ENCODE peak calls at places on chromosomes 2 and 18, in seven cellular contexts. X is NCI-H2081; I is fibroblast of mammary gland; K is transverse colon; W is D341Med; C is AG04450; G is effector CD4-positive, alpha-beta T cell. Q is an unnamed sample.

GRCh38 chr18:26710460-26711096 is 154.9 kb downstream of the AQP4 start:
- DNase-seq in G (no peak), C (no peak), K (no peak), X (no peak), I (no peak), W (no peak), Q (no peak)

GRCh38 chr2:88481937-88482336 is 29.4 kb upstream of the FOXI3 start:
- DNase-seq in X (peak), G (no peak), W (no peak), K (no peak), I (peak), C (no peak), Q (no peak)

GRCh38 chr2:240624950-240625621 is at the start of gene GPR35:
- DNase-seq in X (no peak), G (peak), K (peak), I (peak), C (no peak), W (no peak), Q (peak)

GRCh38 chr2:10524341-10524740 is 76.2 kb upstream of the ODC1 start:
- DNase-seq in I (no peak), K (no peak), C (no peak), X (no peak), G (no peak), W (no peak), Q (no peak)

GRCh38 chr2:1153959-1154358 is 203.3 kb downstream of the SNTG2 start:
- DNase-seq in X (no peak), C (no peak), W (no peak), G (no peak), I (no peak), K (peak), Q (peak)

GRCh38 chr2:106193491-106193976 is 567 bp downstream of the UXS1 start:
- DNase-seq in G (no peak), I (no peak), C (no peak), W (peak), K (peak), X (peak), Q (peak)

GRCh38 chr18:3180325-3180724 is 39.4 kb downstream of the MYOM1 start:
- DNase-seq in C (no peak), K (no peak), G (no peak), X (no peak), I (no peak), W (no peak), Q (no peak)

GRCh38 chr2:88452980-88453582 is 588 bp upstream of the FOXI3 start:
- DNase-seq in I (no peak), K (no peak), G (no peak), C (no peak), X (peak), W (no peak), Q (no peak)

GRCh38 chr2:215749092-215749957 is 264.0 kb downstream of the MREG start:
- DNase-seq in I (peak), W (no peak), G (no peak), X (no peak), C (no peak), K (peak), Q (peak)

GRCh38 chr2:50241292-50241691 is 790.6 kb downstream of the NRXN1 start:
- DNase-seq in G (no peak), W (no peak), I (no peak), C (no peak), X (no peak), K (no peak), Q (no peak)

GRCh38 chr2:105396254-105397024 is 2.4 kb downstream of the FHL2 start:
- DNase-seq in I (peak), G (no peak), K (peak), C (peak), X (no peak), W (no peak), Q (peak)

GRCh38 chr2:65456074-65456473 is 23.7 kb upstream of the SPRED2 start:
- DNase-seq in G (no peak), I (peak), K (no peak), C (no peak), W (no peak), X (no peak), Q (no peak)

GRCh38 chr2:147845608-147846002 is 776 bp downstream of the ACVR2A start:
- DNase-seq in K (no peak), I (peak), C (no peak), G (no peak), W (no peak), X (peak), Q (no peak)

GRCh38 chr18:61323951-61324350 is 9.3 kb upstream of the CDH20 start:
- DNase-seq in C (no peak), G (no peak), X (no peak), W (no peak), I (peak), K (no peak), Q (no peak)

GRCh38 chr2:80256396-80257167 is 48.0 kb downstream of the LRRTM1 start:
- DNase-seq in C (no peak), K (no peak), X (no peak), G (no peak), W (peak), I (peak), Q (no peak)

GRCh38 chr2:230658877-230659652 is 53.6 kb upstream of the CAB39 start:
- DNase-seq in C (no peak), X (no peak), I (no peak), G (no peak), K (no peak), W (no peak), Q (no peak)

GRCh38 chr18:32389868-32390267 is 80.8 kb downstream of the GAREM1 start:
- DNase-seq in I (no peak), C (no peak), G (no peak), X (no peak), K (no peak), W (no peak), Q (peak)

GRCh38 chr2:64019083-64019974 is at the start of gene VPS54:
- DNase-seq in G (peak), W (peak), K (peak), X (peak), I (peak), C (no peak), Q (peak)

GRCh38 chr18:9969247-9969646 is 55.4 kb downstream of the VAPA start:
- DNase-seq in K (no peak), G (no peak), C (no peak), I (no peak), X (no peak), W (no peak), Q (no peak)

GRCh38 chr2:241546771-241547498 is 11.6 kb upstream of the BOK start:
- DNase-seq in I (peak), C (peak), K (no peak), X (no peak), G (no peak), W (peak), Q (no peak)

GRCh38 chr2:55618025-55618648 is 715 bp upstream of the PPP4R3B start:
- DNase-seq in W (no peak), G (peak), I (peak), C (no peak), X (peak), K (no peak), Q (no peak)

GRCh38 chr2:85585781-85586105 is 1.5 kb downstream of the VAMP5 start:
- DNase-seq in G (no peak), W (no peak), K (no peak), I (peak), X (no peak), C (no peak), Q (no peak)

GRCh38 chr18:40911041-40911440 is 1044.0 kb upstream of the PIK3C3 start:
- DNase-seq in X (no peak), W (no peak), G (no peak), I (no peak), K (no peak), C (peak), Q (no peak)

GRCh38 chr2:122077771-122078170 is 322.3 kb downstream of the TSN start:
- DNase-seq in W (peak), G (no peak), I (no peak), K (no peak), X (no peak), C (no peak), Q (no peak)

GRCh38 chr18:5488844-5489243 is 55.0 kb downstream of the EPB41L3 start:
- DNase-seq in I (peak), W (no peak), X (no peak), G (no peak), K (no peak), C (no peak), Q (no peak)

GRCh38 chr2:98508690-98509054 is 64.0 kb downstream of the INPP4A start:
- DNase-seq in W (no peak), G (no peak), X (no peak), C (no peak), K (peak), I (peak), Q (peak)

GRCh38 chr2:111053825-111054490 is 66.8 kb upstream of the BCL2L11 start:
- DNase-seq in K (no peak), G (no peak), C (no peak), W (no peak), X (no peak), I (no peak), Q (no peak)

GRCh38 chr18:68017385-68017784 is 500.9 kb upstream of the DSEL start:
- DNase-seq in X (no peak), W (no peak), I (no peak), C (no peak), K (no peak), G (no peak), Q (no peak)

GRCh38 chr2:234032301-234032856 is 18.1 kb upstream of the SPP2 start:
- DNase-seq in G (peak), C (peak), W (no peak), X (no peak), K (peak), I (peak), Q (peak)

GRCh38 chr2:237297421-237298155 is 116.4 kb downstream of the COL6A3 start:
- DNase-seq in C (no peak), X (no peak), K (no peak), W (no peak), I (peak), G (no peak), Q (no peak)

GRCh38 chr2:83016343-83017110 is 1442.6 kb downstream of the SUCLG1 start:
- DNase-seq in W (no peak), I (no peak), X (no peak), K (no peak), C (no peak), G (no peak), Q (no peak)

GRCh38 chr2:10317646-10318045 is 14.9 kb downstream of the HPCAL1 start:
- DNase-seq in I (no peak), G (no peak), C (no peak), K (no peak), W (no peak), X (no peak), Q (no peak)

GRCh38 chr2:238904177-238904576 is 56.3 kb downstream of the TWIST2 start:
- DNase-seq in K (no peak), W (no peak), C (no peak), I (no peak), X (no peak), G (no peak), Q (no peak)

GRCh38 chr2:143513081-143513480 is 383.9 kb downstream of the ARHGAP15 start:
- DNase-seq in C (peak), I (peak), X (no peak), G (no peak), W (peak), K (no peak), Q (peak)

GRCh38 chr2:128457716-128458115 is 139.0 kb upstream of the HS6ST1 start:
- DNase-seq in W (no peak), C (no peak), I (no peak), X (no peak), G (no peak), K (no peak), Q (no peak)

GRCh38 chr2:37417321-37417720 is 72.9 kb downstream of the QPCT start:
- DNase-seq in K (no peak), X (no peak), W (no peak), C (peak), G (no peak), I (peak), Q (no peak)

GRCh38 chr2:10482460-10482859 is 34.3 kb upstream of the ODC1 start:
- DNase-seq in K (no peak), W (no peak), C (no peak), X (no peak), G (no peak), I (no peak), Q (no peak)

GRCh38 chr2:28430377-28430765 is 37.7 kb downstream of the FOSL2 start:
- DNase-seq in C (no peak), I (no peak), X (no peak), W (no peak), G (no peak), K (no peak), Q (no peak)

GRCh38 chr2:240604939-240605716 is 18.6 kb downstream of the CAPN10 start:
- DNase-seq in I (no peak), W (peak), C (no peak), G (no peak), X (no peak), K (peak), Q (peak)

GRCh38 chr2:140603401-140603800 is 1527.4 kb downstream of the LRP1B start:
- DNase-seq in X (no peak), G (no peak), K (no peak), W (no peak), C (no peak), I (no peak), Q (no peak)

Q was measured in mucosa of gallbladder.